ENCODE peak calls at places on chromosomes 3 and 15, in eight cellular contexts. I is KG1, E is H1, N is neural crest cell, K is mucosa of descending colon, V is COR-L47, X is HuH-7, C is activated gamma-delta T cell. M is an unnamed sample.

GRCh38 chr3:195133462-195133861 is 137.5 kb downstream of the XXYLT1 start:
- DNase-seq in I (no peak), E (no peak), N (no peak), K (peak), V (no peak), X (no peak), C (no peak), M (no peak)

GRCh38 chr15:88906551-88906950 is 6.6 kb downstream of the MFGE8 start:
- DNase-seq in I (no peak), E (no peak), N (no peak), K (no peak), V (no peak), X (no peak), C (no peak), M (no peak)

GRCh38 chr3:160754371-160754854 is 1.6 kb upstream of the PPM1L start:
- DNase-seq in I (peak), E (no peak), N (peak), K (peak), V (peak), X (peak), C (no peak), M (no peak)

GRCh38 chr15:95559875-95560394 is 770.6 kb upstream of the NR2F2 start:
- DNase-seq in I (no peak), E (no peak), N (no peak), K (no peak), V (no peak), X (no peak), C (no peak), M (peak)

GRCh38 chr15:89075846-89076245 is 12.4 kb upstream of the ABHD2 start:
- DNase-seq in I (no peak), E (no peak), N (no peak), K (no peak), V (no peak), X (no peak), C (no peak), M (no peak)

GRCh38 chr15:101439920-101440319 is 49.6 kb downstream of the PCSK6 start:
- DNase-seq in I (no peak), E (no peak), N (no peak), K (no peak), V (no peak), X (no peak), C (no peak), M (peak)

GRCh38 chr15:40110866-40111550 is 2.3 kb upstream of the BMF start:
- DNase-seq in I (no peak), E (no peak), N (no peak), K (no peak), V (no peak), X (no peak), C (no peak), M (no peak)

GRCh38 chr15:52066842-52067544 is 45.6 kb downstream of the BCL2L10 start:
- DNase-seq in I (no peak), E (no peak), N (no peak), K (peak), V (no peak), X (no peak), C (no peak), M (no peak)

GRCh38 chr3:149167898-149168297 is 38.5 kb downstream of the HPS3 start:
- DNase-seq in I (no peak), E (no peak), N (no peak), K (no peak), V (no peak), X (no peak), C (no peak), M (no peak)

GRCh38 chr15:66720206-66721010 is 18.4 kb downstream of the SMAD6 start:
- DNase-seq in I (no peak), E (no peak), N (no peak), K (no peak), V (no peak), X (no peak), C (no peak), M (no peak)

GRCh38 chr3:160449660-160450598 is at the start of gene TRIM59:
- DNase-seq in I (peak), E (peak), N (peak), K (peak), V (no peak), X (peak), C (peak), M (peak)

GRCh38 chr3:43389388-43390254 is 103.3 kb downstream of the SNRK start:
- DNase-seq in I (peak), E (no peak), N (no peak), K (peak), V (no peak), X (no peak), C (no peak), M (no peak)

GRCh38 chr3:13702226-13702820 is 153.4 kb downstream of the FBLN2 start:
- DNase-seq in I (no peak), E (no peak), N (no peak), K (no peak), V (no peak), X (no peak), C (no peak), M (peak)

GRCh38 chr3:139292933-139293664 is 50.7 kb upstream of the MRPS22 start:
- DNase-seq in I (no peak), E (no peak), N (no peak), K (no peak), V (no peak), X (no peak), C (no peak), M (no peak)

GRCh38 chr3:135017494-135017893 is 222.4 kb downstream of the EPHB1 start:
- DNase-seq in I (no peak), E (no peak), N (no peak), K (no peak), V (peak), X (no peak), C (no peak), M (no peak)

GRCh38 chr3:43286115-43286885 is at the start of gene SNRK:
- DNase-seq in I (peak), E (peak), N (peak), K (peak), V (peak), X (peak), C (peak), M (peak)

GRCh38 chr3:62497156-62497555 is 123.8 kb upstream of the FEZF2 start:
- DNase-seq in I (no peak), E (no peak), N (no peak), K (no peak), V (no peak), X (no peak), C (no peak), M (no peak)

GRCh38 chr3:124981472-124981871 is 46.9 kb upstream of the MUC13 start:
- DNase-seq in I (no peak), E (no peak), N (no peak), K (no peak), V (peak), X (no peak), C (no peak), M (no peak)

GRCh38 chr15:30649952-30650929 is 24.3 kb downstream of the ARHGAP11B start:
- DNase-seq in I (no peak), E (no peak), N (no peak), K (no peak), V (no peak), X (no peak), C (no peak), M (no peak)

GRCh38 chr3:82707035-82707434 is 945.6 kb upstream of the GBE1 start:
- DNase-seq in I (no peak), E (no peak), N (no peak), K (no peak), V (no peak), X (no peak), C (no peak), M (no peak)

GRCh38 chr3:116148881-116149530 is 296.3 kb downstream of the LSAMP start:
- DNase-seq in I (no peak), E (no peak), N (no peak), K (no peak), V (peak), X (no peak), C (no peak), M (no peak)

GRCh38 chr3:60076307-60076706 is 1026.5 kb upstream of the CFAP20DC start:
- DNase-seq in I (no peak), E (no peak), N (no peak), K (no peak), V (no peak), X (no peak), C (no peak), M (no peak)

GRCh38 chr3:97736928-97737327 is 27.6 kb upstream of the ARL6 start:
- DNase-seq in I (no peak), E (no peak), N (no peak), K (no peak), V (no peak), X (no peak), C (no peak), M (no peak)

GRCh38 chr3:42661593-42662022 is 8.1 kb downstream of the ZBTB47 start:
- DNase-seq in I (no peak), E (no peak), N (no peak), K (no peak), V (no peak), X (no peak), C (no peak), M (no peak)

GRCh38 chr15:74293021-74293810 is 57.1 kb downstream of the CCDC33 start:
- DNase-seq in I (no peak), E (no peak), N (no peak), K (no peak), V (no peak), X (no peak), C (no peak), M (no peak)

GRCh38 chr3:36380171-36381031 is at the start of gene STAC:
- DNase-seq in I (no peak), E (no peak), N (peak), K (no peak), V (peak), X (no peak), C (peak), M (peak)

GRCh38 chr3:172380632-172381031 is 67.6 kb downstream of the GHSR start:
- DNase-seq in I (no peak), E (no peak), N (no peak), K (no peak), V (no peak), X (no peak), C (no peak), M (no peak)

GRCh38 chr3:50620846-50621245 is 3.9 kb downstream of the MAPKAPK3 start:
- DNase-seq in I (no peak), E (no peak), N (no peak), K (no peak), V (no peak), X (no peak), C (no peak), M (no peak)

GRCh38 chr3:27451845-27452244 is 32.3 kb downstream of the SLC4A7 start:
- DNase-seq in I (no peak), E (no peak), N (no peak), K (no peak), V (no peak), X (no peak), C (no peak), M (no peak)

GRCh38 chr3:32315441-32315840 is 76.2 kb upstream of the CMTM7 start:
- DNase-seq in I (no peak), E (no peak), N (no peak), K (no peak), V (no peak), X (no peak), C (no peak), M (no peak)

GRCh38 chr15:38746211-38746610 is 181.6 kb upstream of the RASGRP1 start:
- DNase-seq in I (no peak), E (no peak), N (no peak), K (no peak), V (no peak), X (no peak), C (no peak), M (no peak)

GRCh38 chr3:113193719-113194118 is 17.6 kb upstream of the BOC start:
- DNase-seq in I (no peak), E (no peak), N (no peak), K (no peak), V (no peak), X (no peak), C (no peak), M (no peak)

GRCh38 chr3:109852283-109852682 is 514.9 kb upstream of the DPPA4 start:
- DNase-seq in I (no peak), E (no peak), N (no peak), K (no peak), V (no peak), X (no peak), C (no peak), M (no peak)